ENCODE peak calls at places on chromosomes 3 and 15, in four cellular contexts. Q, H, D and L are unnamed samples.

GRCh38 chr3:141331370-141332318 is 36.7 kb upstream of the ZBTB38 start:
- DNase-seq in H (no peak), Q (peak), D (peak), L (no peak)

GRCh38 chr3:172124271-172124670 is 84.9 kb downstream of the FNDC3B start:
- DNase-seq in Q (no peak), H (no peak), D (no peak), L (no peak)

GRCh38 chr3:52356126-52356525 is 40.0 kb downstream of the DNAH1 start:
- DNase-seq in D (no peak), H (no peak), Q (no peak), L (peak)

GRCh38 chr3:195060531-195061385 is 210.2 kb downstream of the XXYLT1 start:
- DNase-seq in H (no peak), Q (no peak), D (no peak), L (peak)

GRCh38 chr3:149342413-149343340 is 9.2 kb upstream of the TM4SF18 start:
- DNase-seq in D (peak), H (no peak), Q (peak), L (no peak)

GRCh38 chr3:21436846-21437245 is 314.2 kb downstream of the ZNF385D start:
- DNase-seq in Q (no peak), D (no peak), H (no peak), L (no peak)

GRCh38 chr3:79517766-79518413 is 249.9 kb downstream of the ROBO1 start:
- DNase-seq in D (no peak), Q (peak), H (no peak), L (no peak)

GRCh38 chr3:51942603-51943450 is 664 bp downstream of the PARP3 start:
- DNase-seq in H (peak), D (no peak), Q (peak), L (peak)

GRCh38 chr3:138114431-138114918 is 933 bp downstream of the DZIP1L start:
- DNase-seq in D (no peak), H (no peak), Q (no peak), L (no peak)

GRCh38 chr3:194715022-194715800 is 29.5 kb downstream of the FAM43A start:
- DNase-seq in H (no peak), D (no peak), Q (peak), L (no peak)

GRCh38 chr15:71043373-71043772 is 71.9 kb upstream of the THSD4 start:
- DNase-seq in Q (no peak), H (no peak), D (no peak), L (no peak)

GRCh38 chr3:197093871-197094270 is 64.3 kb upstream of the MELTF start:
- DNase-seq in Q (no peak), H (no peak), D (no peak), L (no peak)

GRCh38 chr3:141262306-141262705 is 30.7 kb downstream of the PXYLP1 start:
- DNase-seq in Q (peak), D (peak), H (no peak), L (no peak)

GRCh38 chr15:22902046-22902445 is 63.6 kb downstream of the NIPA2 start:
- DNase-seq in D (no peak), Q (no peak), H (no peak), L (peak)

GRCh38 chr15:101167791-101168462 is 83.9 kb downstream of the CHSY1 start:
- DNase-seq in H (peak), D (peak), Q (peak), L (no peak)

GRCh38 chr3:183698318-183698731 is 728 bp downstream of the YEATS2 start:
- DNase-seq in Q (no peak), H (no peak), D (no peak), L (no peak)

GRCh38 chr3:40043444-40043755 is 234.0 kb downstream of the MYRIP start:
- DNase-seq in H (no peak), D (no peak), Q (peak), L (no peak)

GRCh38 chr3:133413166-133414020 is 13.5 kb downstream of the BFSP2 start:
- DNase-seq in H (no peak), D (no peak), Q (no peak), L (no peak)

GRCh38 chr3:150519026-150519425 is 27.3 kb downstream of the SERP1 start:
- DNase-seq in H (no peak), D (no peak), Q (no peak), L (no peak)

GRCh38 chr3:17140670-17141505 is 256.1 kb downstream of the PLCL2 start:
- DNase-seq in D (no peak), H (no peak), Q (no peak), L (no peak)

GRCh38 chr15:90845201-90845949 is 23.0 kb upstream of the FURIN start:
- DNase-seq in H (peak), D (peak), Q (peak), L (no peak)

GRCh38 chr3:107796786-107797185 is 274.0 kb downstream of the BBX start:
- DNase-seq in D (peak), Q (peak), H (no peak), L (no peak)

GRCh38 chr15:90839187-90840071 is 29.0 kb upstream of the FURIN start:
- DNase-seq in Q (no peak), H (peak), D (no peak), L (no peak)

GRCh38 chr15:23415321-23415865 is 31.6 kb downstream of the GOLGA6L2 start:
- DNase-seq in D (no peak), H (no peak), Q (no peak), L (peak)

GRCh38 chr15:65318870-65319356 is 14.4 kb downstream of the RNU5B-1 start:
- DNase-seq in H (peak), D (no peak), Q (peak), L (no peak)

GRCh38 chr3:120766576-120766975 is 24.0 kb downstream of the GTF2E1 start:
- DNase-seq in D (no peak), H (no peak), Q (no peak), L (no peak)

GRCh38 chr15:63226155-63226883 is 36.9 kb downstream of the RAB8B start:
- DNase-seq in Q (no peak), H (no peak), D (no peak), L (no peak)

GRCh38 chr15:21261965-21262850 is 178.1 kb downstream of the POTEB3 start:
- DNase-seq in H (peak), D (no peak), Q (no peak), L (peak)

GRCh38 chr15:67822537-67823370 is 2.6 kb upstream of the SKOR1 start:
- DNase-seq in H (peak), Q (no peak), D (no peak), L (peak)

GRCh38 chr15:44595246-44595645 is 58.3 kb downstream of the EIF3J start:
- DNase-seq in H (no peak), D (no peak), Q (no peak), L (no peak)

GRCh38 chr3:113623324-113623723 is 73.1 kb downstream of the USF3 start:
- DNase-seq in Q (no peak), H (no peak), D (no peak), L (no peak)

GRCh38 chr3:119304201-119304713 is 10.1 kb downstream of the ARHGAP31 start:
- DNase-seq in H (no peak), Q (peak), D (no peak), L (no peak)

GRCh38 chr3:167723025-167723512 is 11.6 kb downstream of the PDCD10 start:
- DNase-seq in Q (no peak), H (no peak), D (no peak), L (no peak)

GRCh38 chr3:148723591-148723990 is 25.9 kb downstream of the AGTR1 start:
- DNase-seq in H (no peak), D (peak), Q (peak), L (no peak)

GRCh38 chr3:27730774-27731659 is 8.9 kb upstream of the EOMES start:
- DNase-seq in D (no peak), Q (no peak), H (no peak), L (no peak)

GRCh38 chr3:111073186-111073585 is 1.6 kb downstream of the NECTIN3 start:
- DNase-seq in Q (peak), H (no peak), D (no peak), L (no peak)

GRCh38 chr3:159765025-159765859 is 223.4 kb upstream of the IL12A start:
- DNase-seq in H (peak), D (peak), Q (peak), L (peak)

GRCh38 chr15:51112078-51112477 is 17.4 kb upstream of the TNFAIP8L3 start:
- DNase-seq in Q (no peak), H (no peak), D (no peak), L (no peak)
- TF ChIP-seq CTCF in Q (no peak), H (no peak), D (no peak), L (no peak)

GRCh38 chr15:47987908-47988532 is 132.8 kb upstream of the SLC24A5 start:
- DNase-seq in H (no peak), Q (peak), D (peak), L (no peak)
- TF ChIP-seq CTCF in H (peak), Q (peak), D (peak), L (peak)

GRCh38 chr15:41894791-41895463 is 1.1 kb upstream of the SPTBN5 start:
- DNase-seq in D (no peak), Q (peak), H (peak), L (no peak)
- TF ChIP-seq CTCF in D (no peak), Q (peak), H (no peak), L (peak)

GRCh38 chr3:123656691-123657090 is 71.8 kb upstream of the HACD2 start:
- DNase-seq in Q (no peak), D (no peak), H (no peak), L (no peak)
- TF ChIP-seq CTCF in Q (peak), D (peak), H (no peak), L (peak)

GRCh38 chr3:66500575-66501482 is at the start of gene LRIG1:
- DNase-seq in H (peak), Q (peak), D (peak), L (peak)
- TF ChIP-seq CTCF in H (peak), Q (no peak), D (no peak), L (peak)

DNA sequence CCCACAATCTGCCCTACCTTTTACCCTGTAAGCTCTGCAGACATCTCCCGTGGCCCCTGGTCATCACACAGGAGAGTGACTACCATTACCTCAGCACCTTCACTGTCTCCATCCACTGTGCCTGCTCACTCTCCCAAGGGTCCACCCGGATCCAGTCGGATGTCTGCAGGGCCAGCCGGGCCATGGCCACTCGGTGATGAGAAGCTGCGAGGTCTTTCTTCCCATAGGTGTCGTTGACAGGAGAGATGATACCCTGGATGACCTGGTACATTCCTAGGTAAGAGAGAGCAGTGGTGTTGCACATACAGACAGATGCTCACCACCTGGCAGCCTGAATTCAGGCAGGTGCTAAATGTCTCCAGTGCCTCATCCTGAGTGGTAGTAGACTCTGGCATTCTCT is 39.2 kb upstream of the RBP1 start:
- DNase-seq in D (no peak), Q (no peak), H (no peak), L (no peak)
- TF ChIP-seq CTCF in D (no peak), Q (no peak), H (no peak), L (no peak)

GRCh38 chr3:136305879-136306278 is 55.7 kb downstream of the PCCB start:
- DNase-seq in D (peak), Q (no peak), H (no peak), L (no peak)
- TF ChIP-seq CTCF in D (peak), Q (peak), H (no peak), L (peak)

GRCh38 chr3:12799525-12800440 is 3.3 kb downstream of the CAND2 start:
- DNase-seq in H (no peak), Q (no peak), D (no peak), L (no peak)
- TF ChIP-seq CTCF in H (no peak), Q (peak), D (no peak), L (no peak)

DNA sequence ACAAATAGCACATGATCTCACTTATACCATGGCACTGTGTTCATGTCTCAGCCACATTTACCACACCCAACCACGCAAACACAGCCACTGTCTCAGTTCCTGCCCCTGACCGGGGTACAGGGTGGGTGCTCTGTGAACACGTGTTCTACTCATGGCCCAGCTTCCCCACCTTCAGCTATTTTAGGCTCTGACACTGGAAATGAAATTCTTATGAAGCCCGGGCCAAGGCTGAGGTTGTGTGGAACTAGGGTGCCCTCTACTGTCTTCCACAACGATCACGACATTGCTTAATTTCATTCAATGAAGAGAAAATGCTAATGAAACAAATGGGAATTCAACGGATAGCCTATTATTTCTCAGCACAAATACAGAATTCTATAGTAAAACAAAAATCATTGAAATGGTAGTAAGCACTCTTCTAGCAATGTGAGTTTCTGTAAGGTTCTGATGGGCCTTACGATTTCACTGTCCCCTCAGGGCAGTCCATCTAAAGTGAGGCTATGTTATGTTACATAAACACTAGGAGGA is 2.1 kb upstream of the GABRA5 start:
- DNase-seq in H (no peak), D (no peak), Q (peak), L (no peak)
- TF ChIP-seq CTCF in H (peak), D (peak), Q (peak), L (peak)

GRCh38 chr3:61858054-61858453 is 296.7 kb downstream of the PTPRG start:
- DNase-seq in D (no peak), H (no peak), Q (no peak), L (no peak)
- TF ChIP-seq CTCF in D (peak), H (peak), Q (peak), L (peak)